ENCODE peak calls at places on chromosome 6, in nine cellular contexts. One of them, this sample, is unnamed.

GRCh38 chr6:67811239-67812037 is 823.6 kb upstream of the ADGRB3 start:
- DNase-seq in stimulated activated CD8-positive, alpha-beta memory T cell treated with anti-CD3 and anti-CD28 coated beads, Interleukin-12 subunit alpha, Interleukin-12 subunit beta, amount 100 ng/mL, for 4 hours: no peak
- DNase-seq in GM04504: no peak
- DNase-seq in COR-L47: no peak
- DNase-seq in tibial nerve: no peak
- DNase-seq in SW 1271: no peak
- DNase-seq in astrocyte of the spinal cord: no peak
- DNase-seq in activated CD4-positive, alpha-beta T cell treated with anti-CD3 and anti-CD28 coated beads for 4 hours: no peak
- DNase-seq in stimulated activated CD4-positive, alpha-beta T cell treated with anti-CD3 and anti-CD28 coated beads, TNF-alpha, amount 100 ng/mL, for 24 hours: no peak
- DNase-seq in this sample: no peak

GRCh38 chr6:33139596-33140206 is 52.6 kb downstream of the COL11A2 start:
- DNase-seq in astrocyte of the spinal cord: no peak
- DNase-seq in SW 1271: no peak
- DNase-seq in activated CD4-positive, alpha-beta T cell treated with anti-CD3 and anti-CD28 coated beads for 4 hours: no peak
- DNase-seq in stimulated activated CD4-positive, alpha-beta T cell treated with anti-CD3 and anti-CD28 coated beads, TNF-alpha, amount 100 ng/mL, for 24 hours: no peak
- DNase-seq in stimulated activated CD8-positive, alpha-beta memory T cell treated with anti-CD3 and anti-CD28 coated beads, Interleukin-12 subunit alpha, Interleukin-12 subunit beta, amount 100 ng/mL, for 4 hours: no peak
- DNase-seq in GM04504: no peak
- DNase-seq in tibial nerve: no peak
- DNase-seq in COR-L47: no peak
- DNase-seq in this sample: no peak

GRCh38 chr6:139433647-139434419 is 59.4 kb upstream of the CITED2 start:
- DNase-seq in activated CD4-positive, alpha-beta T cell treated with anti-CD3 and anti-CD28 coated beads for 4 hours: no peak
- DNase-seq in stimulated activated CD4-positive, alpha-beta T cell treated with anti-CD3 and anti-CD28 coated beads, TNF-alpha, amount 100 ng/mL, for 24 hours: no peak
- DNase-seq in COR-L47: no peak
- DNase-seq in GM04504: no peak
- DNase-seq in SW 1271: no peak
- DNase-seq in astrocyte of the spinal cord: no peak
- DNase-seq in stimulated activated CD8-positive, alpha-beta memory T cell treated with anti-CD3 and anti-CD28 coated beads, Interleukin-12 subunit alpha, Interleukin-12 subunit beta, amount 100 ng/mL, for 4 hours: no peak
- DNase-seq in tibial nerve: no peak
- DNase-seq in this sample: no peak

GRCh38 chr6:24196198-24196597 is 70.2 kb downstream of the NRSN1 start:
- DNase-seq in astrocyte of the spinal cord: no peak
- DNase-seq in activated CD4-positive, alpha-beta T cell treated with anti-CD3 and anti-CD28 coated beads for 4 hours: no peak
- DNase-seq in stimulated activated CD4-positive, alpha-beta T cell treated with anti-CD3 and anti-CD28 coated beads, TNF-alpha, amount 100 ng/mL, for 24 hours: no peak
- DNase-seq in tibial nerve: no peak
- DNase-seq in SW 1271: no peak
- DNase-seq in COR-L47: no peak
- DNase-seq in GM04504: no peak
- DNase-seq in stimulated activated CD8-positive, alpha-beta memory T cell treated with anti-CD3 and anti-CD28 coated beads, Interleukin-12 subunit alpha, Interleukin-12 subunit beta, amount 100 ng/mL, for 4 hours: no peak
- DNase-seq in this sample: no peak

GRCh38 chr6:168994966-168995365 is 258.7 kb downstream of the THBS2 start:
- DNase-seq in activated CD4-positive, alpha-beta T cell treated with anti-CD3 and anti-CD28 coated beads for 4 hours: no peak
- DNase-seq in COR-L47: no peak
- DNase-seq in astrocyte of the spinal cord: no peak
- DNase-seq in stimulated activated CD4-positive, alpha-beta T cell treated with anti-CD3 and anti-CD28 coated beads, TNF-alpha, amount 100 ng/mL, for 24 hours: no peak
- DNase-seq in SW 1271: no peak
- DNase-seq in tibial nerve: no peak
- DNase-seq in GM04504: no peak
- DNase-seq in stimulated activated CD8-positive, alpha-beta memory T cell treated with anti-CD3 and anti-CD28 coated beads, Interleukin-12 subunit alpha, Interleukin-12 subunit beta, amount 100 ng/mL, for 4 hours: no peak
- DNase-seq in this sample: no peak

GRCh38 chr6:109453156-109453555 is 2.4 kb downstream of the MICAL1 start:
- DNase-seq in stimulated activated CD4-positive, alpha-beta T cell treated with anti-CD3 and anti-CD28 coated beads, TNF-alpha, amount 100 ng/mL, for 24 hours: no peak
- DNase-seq in stimulated activated CD8-positive, alpha-beta memory T cell treated with anti-CD3 and anti-CD28 coated beads, Interleukin-12 subunit alpha, Interleukin-12 subunit beta, amount 100 ng/mL, for 4 hours: no peak
- DNase-seq in astrocyte of the spinal cord: no peak
- DNase-seq in activated CD4-positive, alpha-beta T cell treated with anti-CD3 and anti-CD28 coated beads for 4 hours: no peak
- DNase-seq in COR-L47: no peak
- DNase-seq in SW 1271: no peak
- DNase-seq in tibial nerve: no peak
- DNase-seq in GM04504: no peak
- DNase-seq in this sample: no peak

GRCh38 chr6:146664871-146665270 is 66.1 kb downstream of the ADGB start:
- DNase-seq in stimulated activated CD4-positive, alpha-beta T cell treated with anti-CD3 and anti-CD28 coated beads, TNF-alpha, amount 100 ng/mL, for 24 hours: no peak
- DNase-seq in SW 1271: no peak
- DNase-seq in astrocyte of the spinal cord: no peak
- DNase-seq in COR-L47: no peak
- DNase-seq in stimulated activated CD8-positive, alpha-beta memory T cell treated with anti-CD3 and anti-CD28 coated beads, Interleukin-12 subunit alpha, Interleukin-12 subunit beta, amount 100 ng/mL, for 4 hours: no peak
- DNase-seq in activated CD4-positive, alpha-beta T cell treated with anti-CD3 and anti-CD28 coated beads for 4 hours: no peak
- DNase-seq in tibial nerve: no peak
- DNase-seq in GM04504: no peak
- DNase-seq in this sample: no peak

GRCh38 chr6:12150812-12151432 is 138.8 kb downstream of the HIVEP1 start:
- DNase-seq in COR-L47: no peak
- DNase-seq in GM04504: no peak
- DNase-seq in tibial nerve: no peak
- DNase-seq in stimulated activated CD4-positive, alpha-beta T cell treated with anti-CD3 and anti-CD28 coated beads, TNF-alpha, amount 100 ng/mL, for 24 hours: peak
- DNase-seq in activated CD4-positive, alpha-beta T cell treated with anti-CD3 and anti-CD28 coated beads for 4 hours: peak
- DNase-seq in astrocyte of the spinal cord: no peak
- DNase-seq in stimulated activated CD8-positive, alpha-beta memory T cell treated with anti-CD3 and anti-CD28 coated beads, Interleukin-12 subunit alpha, Interleukin-12 subunit beta, amount 100 ng/mL, for 4 hours: no peak
- DNase-seq in SW 1271: no peak
- DNase-seq in this sample: no peak

GRCh38 chr6:36351152-36351571 is 14.5 kb upstream of the BNIP5 start:
- DNase-seq in tibial nerve: no peak
- DNase-seq in stimulated activated CD8-positive, alpha-beta memory T cell treated with anti-CD3 and anti-CD28 coated beads, Interleukin-12 subunit alpha, Interleukin-12 subunit beta, amount 100 ng/mL, for 4 hours: no peak
- DNase-seq in activated CD4-positive, alpha-beta T cell treated with anti-CD3 and anti-CD28 coated beads for 4 hours: no peak
- DNase-seq in COR-L47: no peak
- DNase-seq in stimulated activated CD4-positive, alpha-beta T cell treated with anti-CD3 and anti-CD28 coated beads, TNF-alpha, amount 100 ng/mL, for 24 hours: no peak
- DNase-seq in astrocyte of the spinal cord: peak
- DNase-seq in GM04504: no peak
- DNase-seq in SW 1271: no peak
- DNase-seq in this sample: no peak

GRCh38 chr6:100803264-100803663 is 77.9 kb downstream of the ASCC3 start:
- DNase-seq in tibial nerve: no peak
- DNase-seq in GM04504: no peak
- DNase-seq in COR-L47: no peak
- DNase-seq in SW 1271: no peak
- DNase-seq in stimulated activated CD8-positive, alpha-beta memory T cell treated with anti-CD3 and anti-CD28 coated beads, Interleukin-12 subunit alpha, Interleukin-12 subunit beta, amount 100 ng/mL, for 4 hours: no peak
- DNase-seq in stimulated activated CD4-positive, alpha-beta T cell treated with anti-CD3 and anti-CD28 coated beads, TNF-alpha, amount 100 ng/mL, for 24 hours: no peak
- DNase-seq in activated CD4-positive, alpha-beta T cell treated with anti-CD3 and anti-CD28 coated beads for 4 hours: no peak
- DNase-seq in astrocyte of the spinal cord: no peak
- DNase-seq in this sample: no peak

GRCh38 chr6:41671376-41671775 is 33.1 kb downstream of the MDFI start:
- DNase-seq in stimulated activated CD8-positive, alpha-beta memory T cell treated with anti-CD3 and anti-CD28 coated beads, Interleukin-12 subunit alpha, Interleukin-12 subunit beta, amount 100 ng/mL, for 4 hours: no peak
- DNase-seq in stimulated activated CD4-positive, alpha-beta T cell treated with anti-CD3 and anti-CD28 coated beads, TNF-alpha, amount 100 ng/mL, for 24 hours: no peak
- DNase-seq in activated CD4-positive, alpha-beta T cell treated with anti-CD3 and anti-CD28 coated beads for 4 hours: no peak
- DNase-seq in astrocyte of the spinal cord: no peak
- DNase-seq in GM04504: no peak
- DNase-seq in SW 1271: no peak
- DNase-seq in COR-L47: peak
- DNase-seq in tibial nerve: no peak
- DNase-seq in this sample: no peak

GRCh38 chr6:155706341-155706740 is 250.7 kb upstream of the NOX3 start:
- DNase-seq in astrocyte of the spinal cord: no peak
- DNase-seq in stimulated activated CD4-positive, alpha-beta T cell treated with anti-CD3 and anti-CD28 coated beads, TNF-alpha, amount 100 ng/mL, for 24 hours: no peak
- DNase-seq in GM04504: no peak
- DNase-seq in SW 1271: no peak
- DNase-seq in activated CD4-positive, alpha-beta T cell treated with anti-CD3 and anti-CD28 coated beads for 4 hours: no peak
- DNase-seq in COR-L47: no peak
- DNase-seq in tibial nerve: no peak
- DNase-seq in stimulated activated CD8-positive, alpha-beta memory T cell treated with anti-CD3 and anti-CD28 coated beads, Interleukin-12 subunit alpha, Interleukin-12 subunit beta, amount 100 ng/mL, for 4 hours: no peak
- DNase-seq in this sample: no peak

GRCh38 chr6:125807293-125807692 is 16.5 kb downstream of the NCOA7 start:
- DNase-seq in tibial nerve: no peak
- DNase-seq in stimulated activated CD4-positive, alpha-beta T cell treated with anti-CD3 and anti-CD28 coated beads, TNF-alpha, amount 100 ng/mL, for 24 hours: no peak
- DNase-seq in SW 1271: no peak
- DNase-seq in GM04504: no peak
- DNase-seq in stimulated activated CD8-positive, alpha-beta memory T cell treated with anti-CD3 and anti-CD28 coated beads, Interleukin-12 subunit alpha, Interleukin-12 subunit beta, amount 100 ng/mL, for 4 hours: no peak
- DNase-seq in COR-L47: no peak
- DNase-seq in activated CD4-positive, alpha-beta T cell treated with anti-CD3 and anti-CD28 coated beads for 4 hours: no peak
- DNase-seq in astrocyte of the spinal cord: no peak
- DNase-seq in this sample: no peak

GRCh38 chr6:136927313-136927712 is 5.2 kb downstream of the SLC35D3 start:
- DNase-seq in COR-L47: no peak
- DNase-seq in stimulated activated CD4-positive, alpha-beta T cell treated with anti-CD3 and anti-CD28 coated beads, TNF-alpha, amount 100 ng/mL, for 24 hours: no peak
- DNase-seq in GM04504: no peak
- DNase-seq in activated CD4-positive, alpha-beta T cell treated with anti-CD3 and anti-CD28 coated beads for 4 hours: peak
- DNase-seq in SW 1271: peak
- DNase-seq in tibial nerve: no peak
- DNase-seq in stimulated activated CD8-positive, alpha-beta memory T cell treated with anti-CD3 and anti-CD28 coated beads, Interleukin-12 subunit alpha, Interleukin-12 subunit beta, amount 100 ng/mL, for 4 hours: no peak
- DNase-seq in astrocyte of the spinal cord: no peak
- DNase-seq in this sample: no peak

GRCh38 chr6:35302604-35303218 is 5.1 kb downstream of the DEF6 start:
- DNase-seq in activated CD4-positive, alpha-beta T cell treated with anti-CD3 and anti-CD28 coated beads for 4 hours: peak
- DNase-seq in stimulated activated CD4-positive, alpha-beta T cell treated with anti-CD3 and anti-CD28 coated beads, TNF-alpha, amount 100 ng/mL, for 24 hours: peak
- DNase-seq in tibial nerve: no peak
- DNase-seq in stimulated activated CD8-positive, alpha-beta memory T cell treated with anti-CD3 and anti-CD28 coated beads, Interleukin-12 subunit alpha, Interleukin-12 subunit beta, amount 100 ng/mL, for 4 hours: peak
- DNase-seq in COR-L47: no peak
- DNase-seq in GM04504: no peak
- DNase-seq in astrocyte of the spinal cord: peak
- DNase-seq in SW 1271: no peak
- DNase-seq in this sample: no peak

GRCh38 chr6:123182998-123183397 is 187.0 kb downstream of the CLVS2 start:
- DNase-seq in COR-L47: no peak
- DNase-seq in stimulated activated CD8-positive, alpha-beta memory T cell treated with anti-CD3 and anti-CD28 coated beads, Interleukin-12 subunit alpha, Interleukin-12 subunit beta, amount 100 ng/mL, for 4 hours: no peak
- DNase-seq in stimulated activated CD4-positive, alpha-beta T cell treated with anti-CD3 and anti-CD28 coated beads, TNF-alpha, amount 100 ng/mL, for 24 hours: no peak
- DNase-seq in activated CD4-positive, alpha-beta T cell treated with anti-CD3 and anti-CD28 coated beads for 4 hours: no peak
- DNase-seq in tibial nerve: no peak
- DNase-seq in astrocyte of the spinal cord: no peak
- DNase-seq in SW 1271: no peak
- DNase-seq in GM04504: no peak
- DNase-seq in this sample: no peak

This sample was measured in omental fat pad.